ENCODE peak calls at places on chromosome 9, in four cellular contexts. L is mammary epithelial cell, F is mesenchymal stem cell, Z is mesendoderm. X is an unnamed sample. For H3K4me1, the result is how much of the 10 kb centered on the place peaks cover.

GRCh38 chr9:131160416-131161112 is 35.2 kb downstream of the NUP214 start:
- DNase-seq in L (no peak), F (no peak), Z (no peak), X (no peak)

GRCh38 chr9:88661759-88662158 is 126.8 kb downstream of the NXNL2 start:
- DNase-seq in L (peak), F (no peak), Z (no peak), X (no peak)

GRCh38 chr9:76887951-76888350 is 18.0 kb downstream of the PRUNE2 start:
- DNase-seq in L (no peak), F (no peak), Z (no peak), X (no peak)

GRCh38 chr9:132486706-132487350 is 76.8 kb downstream of the CFAP77 start:
- DNase-seq in L (no peak), F (no peak), Z (no peak), X (no peak)

GRCh38 chr9:89427621-89428221 is 70.2 kb downstream of the SEMA4D start:
- DNase-seq in L (no peak), F (no peak), Z (no peak), X (no peak)

GRCh38 chr9:134966697-134967546 is 49.2 kb upstream of the FCN1 start:
- DNase-seq in L (no peak), F (no peak), Z (no peak), X (no peak)

GRCh38 chr9:35795701-35796100 is 4.3 kb downstream of the NPR2 start:
- DNase-seq in L (peak), F (no peak), Z (no peak), X (no peak)

GRCh38 chr9:94936411-94936810 is 209.9 kb downstream of the AOPEP start:
- DNase-seq in L (no peak), F (peak), Z (no peak), X (no peak)

GRCh38 chr9:71683598-71684235 is 84.6 kb downstream of the CEMIP2 start:
- DNase-seq in L (peak), F (peak), Z (peak), X (peak)

GRCh38 chr9:125513634-125514413 is 193.2 kb downstream of the MAPKAP1 start:
- DNase-seq in L (peak), F (peak), Z (no peak), X (peak)

GRCh38 chr9:89999176-89999533 is 394.3 kb downstream of the GADD45G start:
- DNase-seq in L (peak), F (no peak), Z (no peak), X (no peak)

GRCh38 chr9:132683873-132684272 is 13.6 kb downstream of the GTF3C4 start:
- DNase-seq in L (no peak), F (no peak), Z (no peak), X (no peak)

GRCh38 chr9:35448511-35448910 is 41.4 kb upstream of the RUSC2 start:
- DNase-seq in L (no peak), F (peak), Z (peak), X (no peak)

GRCh38 chr9:4016789-4017188 is 283.1 kb downstream of the GLIS3 start:
- DNase-seq in L (no peak), F (no peak), Z (no peak), X (no peak)

GRCh38 chr9:7259544-7260241 is 501.9 kb downstream of the KDM4C start:
- DNase-seq in L (peak), F (no peak), Z (peak), X (no peak)

GRCh38 chr9:20041717-20042116 is 252.9 kb upstream of the SLC24A2 start:
- DNase-seq in L (no peak), F (no peak), Z (peak), X (no peak)

GRCh38 chr9:131817627-131818026 is 77.8 kb upstream of the RAPGEF1 start:
- DNase-seq in L (no peak), F (no peak), Z (no peak), X (no peak)

GRCh38 chr9:126915281-126915816 is 767 bp downstream of the RALGPS1 start:
- DNase-seq in L (peak), F (no peak), Z (peak), X (no peak)

GRCh38 chr9:86328153-86328552 is 26.1 kb downstream of the TUT7 start:
- DNase-seq in L (no peak), F (no peak), Z (peak), X (no peak)

GRCh38 chr9:135359764-135360163 is 119.8 kb upstream of the PPP1R26 start:
- DNase-seq in L (no peak), F (no peak), Z (no peak), X (no peak)

GRCh38 chr9:131593936-131594665 is 48.8 kb downstream of the PRRT1B start:
- DNase-seq in L (no peak), F (no peak), Z (no peak), X (no peak)

GRCh38 chr9:123658792-123659191 is 271.1 kb downstream of the DENND1A start:
- DNase-seq in L (no peak), F (no peak), Z (no peak), X (no peak)
- H3K4me3 ChIP-seq in L (no peak), F (no peak), Z (no peak), X (no peak)

DNA sequence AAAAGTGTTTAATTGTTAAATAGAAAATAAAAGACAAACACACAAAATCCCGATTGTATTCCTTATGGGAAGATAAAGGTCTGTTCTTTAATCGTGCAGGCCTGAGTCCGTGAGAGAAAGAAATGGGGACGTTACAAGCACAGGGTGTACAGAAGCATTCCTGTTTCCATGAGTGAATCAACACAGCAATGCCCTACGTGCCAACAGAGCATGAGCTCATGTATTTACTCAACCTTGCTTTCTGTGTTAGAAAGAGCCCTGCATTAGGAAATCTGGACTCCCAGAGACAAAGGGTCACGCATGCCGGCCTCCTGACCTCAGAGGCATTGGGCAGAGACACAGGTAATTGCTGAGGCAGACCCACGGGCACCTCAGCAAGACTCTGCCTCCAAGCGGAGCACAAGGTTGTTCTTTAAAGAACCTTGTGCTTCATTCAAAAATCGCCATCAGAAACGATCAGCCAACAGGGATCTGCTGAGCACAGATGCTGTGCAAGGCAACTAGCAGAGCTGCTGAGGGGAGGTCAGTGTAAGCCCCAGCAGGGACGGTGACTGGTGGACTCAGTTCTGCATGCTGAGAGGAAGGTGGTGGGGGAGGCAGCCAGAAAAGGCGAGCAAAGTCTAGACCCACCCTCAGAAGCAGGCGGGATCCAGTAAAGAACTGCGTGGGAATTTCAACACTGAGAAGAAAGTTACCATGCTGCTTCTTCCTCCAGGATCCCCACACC is 101.0 kb downstream of the TLE1 start:
- DNase-seq in L (no peak), F (peak), Z (no peak), X (peak)
- H3K4me1 ChIP-seq in L (under half), F (under half), Z (under half), X (under half)

DNA sequence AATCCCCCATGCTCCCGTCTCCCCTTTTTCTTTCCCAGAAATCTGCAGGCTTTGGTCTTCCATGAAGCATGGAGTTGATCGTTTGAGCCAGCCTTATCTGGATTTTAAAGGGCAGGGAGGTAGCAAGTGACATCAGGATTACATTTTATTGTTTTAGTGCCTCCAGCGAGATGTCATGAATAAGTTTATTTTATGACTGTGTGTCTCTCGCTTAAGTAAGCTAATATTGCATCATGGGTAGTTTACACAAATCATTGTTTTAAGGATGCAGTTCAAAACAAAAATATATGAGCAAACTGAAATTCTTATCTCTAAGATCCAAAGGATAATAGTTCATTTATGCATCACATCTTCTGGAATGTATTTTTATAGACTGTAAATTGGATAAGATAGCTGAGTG is 50.7 kb upstream of the TNFSF8 start:
- DNase-seq in L (no peak), F (no peak), Z (no peak), X (peak)
- H3K9ac ChIP-seq in L (no peak), F (no peak), Z (no peak), X (no peak)

DNA sequence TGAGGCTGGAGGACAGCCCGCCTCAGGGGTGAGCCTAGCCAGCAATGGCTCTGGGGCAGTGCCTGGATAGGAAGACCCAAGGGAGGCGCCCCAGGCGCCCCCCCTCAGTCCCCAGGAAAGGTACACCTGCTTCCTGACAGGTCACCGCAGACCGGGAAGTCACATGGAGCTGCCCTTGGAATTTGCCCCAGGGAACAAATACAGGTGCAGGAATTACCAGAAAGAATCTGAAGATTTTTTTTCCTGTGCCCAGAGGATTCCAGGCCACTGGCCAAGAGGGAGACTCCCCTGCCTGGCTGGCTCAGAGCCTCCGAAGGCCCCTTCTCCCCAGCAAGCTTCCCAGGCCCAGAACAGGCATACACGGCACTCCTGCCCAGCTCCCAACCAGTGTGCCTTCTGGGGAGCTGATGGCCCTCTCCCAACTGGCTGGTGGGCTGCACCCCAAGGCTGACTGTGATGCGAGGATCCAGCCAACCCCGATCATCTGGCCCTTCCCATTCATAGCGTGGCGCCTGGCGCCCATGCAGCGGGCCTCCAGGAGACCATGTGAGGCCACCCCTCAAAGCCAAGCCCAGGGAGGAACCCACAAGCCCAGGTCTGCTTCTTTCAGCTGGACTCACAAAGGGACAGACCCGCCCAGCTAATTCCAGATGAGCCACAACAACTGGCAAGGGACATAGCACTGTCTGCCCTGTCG is 2.3 kb downstream of the TPRN start:
- DNase-seq in L (peak), F (no peak), Z (no peak), X (no peak)
- H3K4me3 ChIP-seq in L (no peak), F (peak), Z (no peak), X (peak)

GRCh38 chr9:70255521-70255920 is 3.3 kb upstream of the SMC5 start:
- DNase-seq in L (peak), F (peak), Z (no peak), X (peak)

GRCh38 chr9:70257512-70257911 is 1.3 kb upstream of the SMC5 start:
- DNase-seq in L (peak), F (peak), Z (no peak), X (peak)

GRCh38 chr9:70258692-70259511 is at the start of gene SMC5:
- DNase-seq in L (peak), F (peak), Z (peak), X (peak)

GRCh38 chr9:70257991-70258691 is 637 bp upstream of the SMC5 start:
- DNase-seq in L (peak), F (peak), Z (peak), X (peak)

GRCh38 chr9:70256123-70256551 is 2.6 kb upstream of the SMC5 start:
- DNase-seq in L (peak), F (peak), Z (no peak), X (peak)
- H3K4me1 ChIP-seq in L (under half), F (under half), Z (under half), X (under half)

DNA sequence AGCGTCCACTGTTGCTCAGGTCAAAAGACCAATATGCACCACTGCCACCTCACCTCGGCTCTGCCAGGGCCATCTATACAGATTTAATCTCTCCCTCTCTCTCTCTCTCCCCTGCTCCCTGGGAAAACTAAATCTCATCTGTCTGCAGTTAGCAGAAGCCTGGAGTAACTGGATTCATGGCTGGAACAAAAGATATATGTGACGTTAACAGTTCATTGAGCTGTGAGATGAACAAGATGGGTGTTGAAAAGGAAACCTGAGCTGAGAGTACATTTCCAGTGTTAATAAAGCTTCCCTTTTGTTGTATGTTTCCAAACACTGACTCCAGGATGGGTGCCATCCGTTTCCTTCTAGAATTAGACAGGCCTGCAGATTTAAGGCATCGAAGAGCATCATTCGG is 369.7 kb downstream of the CDK5RAP2 start:
- DNase-seq in L (no peak), F (no peak), Z (no peak), X (no peak)
- H3K9ac ChIP-seq in L (no peak), F (no peak), Z (no peak), X (no peak)

GRCh38 chr9:133706651-133707050 is 31.5 kb downstream of the SARDH start:
- DNase-seq in L (no peak), F (no peak), Z (no peak), X (no peak)

GRCh38 chr9:133707761-133708122 is 30.4 kb downstream of the SARDH start:
- DNase-seq in L (no peak), F (no peak), Z (no peak), X (no peak)

GRCh38 chr9:133708770-133709611 is 29.2 kb downstream of the SARDH start:
- DNase-seq in L (no peak), F (no peak), Z (no peak), X (no peak)

GRCh38 chr9:133707065-133707760 is 30.9 kb downstream of the SARDH start:
- DNase-seq in L (peak), F (no peak), Z (no peak), X (peak)

GRCh38 chr9:133708123-133708769 is 29.9 kb downstream of the SARDH start:
- DNase-seq in L (no peak), F (no peak), Z (no peak), X (no peak)
- H3K4me3 ChIP-seq in L (no peak), F (no peak), Z (no peak), X (no peak)

GRCh38 chr9:136552117-136552685 is 6.4 kb upstream of the NOTCH1 start:
- DNase-seq in L (peak), F (peak), Z (no peak), X (peak)
- H3K4me1 ChIP-seq in L (under half), F (half or more), Z (under half), X (under half)